ENCODE peak calls at places on chromosome 19, in ten cellular contexts. P, E, M, J, Q, S, D, I, V and U are unnamed samples.

GRCh38 chr19:32570081-32570785 is 10.8 kb upstream of the PDCD5 start:
- DNase-seq in P (peak; percentile 60), D (peak; percentile 68), J (peak; percentile 63), I (peak; percentile 73), Q (peak; percentile 56), V (peak; percentile 70), E (peak; percentile 43), S (peak; percentile 34), M (no peak), U (no peak)

GRCh38 chr19:18008814-18009213 is 844 bp downstream of the ARRDC2 start:
- DNase-seq in I (no peak), E (no peak), J (no peak), P (no peak), Q (no peak), S (no peak), V (no peak), M (no peak), D (no peak), U (no peak)

GRCh38 chr19:53076984-53077383 is 26.2 kb downstream of the ZNF160 start:
- DNase-seq in S (peak; percentile 63), D (no peak), J (no peak), P (no peak), E (peak; percentile 1), Q (no peak), M (no peak), I (no peak), V (peak; percentile 73), U (no peak)

GRCh38 chr19:56321981-56322558 is 7.4 kb upstream of the ZSCAN5A start:
- DNase-seq in I (peak; percentile 87), Q (no peak), M (no peak), S (no peak), E (no peak), D (no peak), V (no peak), J (no peak), P (no peak), U (no peak)

GRCh38 chr19:44623080-44623479 is 9.7 kb downstream of the IGSF23 start:
- DNase-seq in D (no peak), M (no peak), V (no peak), P (no peak), S (no peak), Q (no peak), I (peak; percentile 62), J (no peak), E (no peak), U (no peak)

GRCh38 chr19:55256562-55257460 is 2.0 kb downstream of the PPP6R1 start:
- DNase-seq in M (no peak), V (no peak), Q (no peak), P (no peak), S (no peak), E (no peak), I (no peak), J (no peak), D (no peak), U (no peak)

GRCh38 chr19:45670670-45671453 is 2.8 kb downstream of the GIPR start:
- DNase-seq in P (peak; percentile 61), V (peak; percentile 77), Q (peak; percentile 44), M (peak; percentile 49), I (peak; percentile 71), D (peak; percentile 84), S (peak; percentile 48), E (peak; percentile 57), J (peak; percentile 95), U (no peak)

GRCh38 chr19:46461537-46461936 is 9.8 kb downstream of the PNMA8A start:
- DNase-seq in J (no peak), I (no peak), V (no peak), E (no peak), Q (no peak), P (no peak), D (no peak), S (no peak), M (no peak), U (no peak)

GRCh38 chr19:34265221-34265650 is 10.9 kb downstream of the GARRE1 start:
- DNase-seq in M (no peak), V (no peak), Q (no peak), P (no peak), E (no peak), J (no peak), S (peak; percentile 41), D (no peak), I (no peak), U (no peak)

GRCh38 chr19:8403098-8403819 is 9.8 kb upstream of the MARCHF2 start:
- DNase-seq in Q (no peak), J (no peak), P (no peak), I (no peak), E (no peak), V (no peak), S (no peak), M (no peak), D (no peak), U (no peak)

GRCh38 chr19:32131037-32131436 is 214.4 kb upstream of the ZNF507 start:
- DNase-seq in E (no peak), V (no peak), I (no peak), J (no peak), S (no peak), Q (no peak), D (no peak), M (no peak), P (no peak), U (no peak)

GRCh38 chr19:45117167-45117594 is 24.2 kb downstream of the PPP1R37 start:
- DNase-seq in D (no peak), S (no peak), V (no peak), I (peak; percentile 69), P (no peak), M (no peak), Q (peak; percentile 30), E (no peak), J (peak; percentile 80), U (no peak)

GRCh38 chr19:35410487-35410886 is 37.6 kb upstream of the FFAR2 start:
- DNase-seq in I (no peak), Q (no peak), M (no peak), S (no peak), D (no peak), E (no peak), J (no peak), P (no peak), V (no peak), U (no peak)

GRCh38 chr19:20999731-21000352 is 20.6 kb upstream of the ZNF430 start:
- DNase-seq in V (peak; percentile 92), M (peak; percentile 40), E (peak; percentile 85), D (peak; percentile 37), I (no peak), P (no peak), Q (peak; percentile 79), J (peak; percentile 67), S (peak; percentile 91), U (no peak)

GRCh38 chr19:39951686-39952085 is 17.3 kb upstream of the FCGBP start:
- DNase-seq in S (no peak), E (no peak), V (no peak), D (no peak), J (no peak), I (peak; percentile 18), P (peak; percentile 2), Q (no peak), M (no peak), U (no peak)

GRCh38 chr19:51641648-51642047 is 5.0 kb downstream of the SIGLEC14 start:
- DNase-seq in Q (no peak), P (no peak), E (no peak), M (no peak), D (no peak), J (no peak), S (no peak), V (no peak), I (no peak), U (no peak)

GRCh38 chr19:42508892-42509444 is 19.3 kb downstream of the CEACAM1 start:
- DNase-seq in E (no peak), Q (no peak), S (no peak), V (no peak), D (no peak), J (no peak), I (no peak), P (no peak), M (no peak), U (no peak)

GRCh38 chr19:7622933-7623685 is 6.2 kb downstream of the XAB2 start:
- DNase-seq in M (no peak), Q (no peak), S (no peak), E (no peak), P (no peak), J (no peak), V (no peak), D (no peak), I (no peak), U (no peak)

GRCh38 chr19:33193864-33194362 is at the start of gene LRP3:
- DNase-seq in V (peak; percentile 33), J (no peak), E (no peak), Q (no peak), I (peak; percentile 34), M (no peak), P (no peak), D (no peak), S (peak; percentile 27), U (no peak)

GRCh38 chr19:50896591-50897190 is 14.5 kb downstream of the KLK4 start:
- DNase-seq in Q (no peak), M (no peak), E (no peak), P (peak; percentile 75), V (no peak), J (peak; percentile 97), D (peak; percentile 78), I (no peak), S (no peak), U (no peak)